ENCODE peak calls at places on chromosomes 6 and 20, in seven cellular contexts. E, S, J, N, U, M and C are unnamed samples.
A peak's percentile ranks its signal among the peaks of the same experiment; 100 is the strongest.

GRCh38 chr20:2793471-2793870 is 7.0 kb downstream of the CPXM1 start:
- DNase-seq in N (no peak), U (no peak), M (no peak), S (no peak), E (no peak), J (no peak), C (no peak)

GRCh38 chr20:25738198-25738597 is 41.5 kb upstream of the ZNF337 start:
- DNase-seq in N (no peak), M (no peak), J (peak; percentile 20), U (no peak), S (no peak), E (no peak), C (peak; percentile 36)

GRCh38 chr6:166474721-166475565 is 92.2 kb upstream of the MPC1 start:
- DNase-seq in N (no peak), E (no peak), U (no peak), M (no peak), S (no peak), J (no peak), C (no peak)

GRCh38 chr6:29465279-29465678 is 8.3 kb downstream of the OR2H1 start:
- DNase-seq in E (no peak), N (no peak), M (no peak), U (no peak), J (peak; percentile 29), S (no peak), C (no peak)

GRCh38 chr6:113596907-113597583 is 260.1 kb upstream of the MARCKS start:
- DNase-seq in N (peak; percentile 95), M (no peak), J (no peak), U (no peak), E (no peak), S (no peak), C (peak; percentile 63)

GRCh38 chr20:14951707-14952106 is 614.3 kb upstream of the FLRT3 start:
- DNase-seq in M (no peak), E (no peak), U (peak; percentile 75), N (peak; percentile 86), S (no peak), J (no peak), C (no peak)

GRCh38 chr6:23244300-23244699 is 674.9 kb downstream of the HDGFL1 start:
- DNase-seq in M (no peak), S (no peak), J (no peak), U (no peak), E (no peak), N (peak; percentile 24), C (peak; percentile 94)

GRCh38 chr6:106098383-106099234 is 12.5 kb downstream of the PRDM1 start:
- DNase-seq in U (peak; percentile 46), N (peak; percentile 83), J (peak; percentile 40), M (no peak), S (no peak), E (no peak), C (peak; percentile 89)

GRCh38 chr20:54197621-54198604 is 10.0 kb upstream of the PFDN4 start:
- DNase-seq in S (no peak), U (peak; percentile 68), E (no peak), N (no peak), J (no peak), M (no peak), C (peak; percentile 49)

GRCh38 chr6:8059129-8059528 is 5.1 kb downstream of the BLOC1S5 start:
- DNase-seq in U (no peak), E (no peak), J (no peak), N (peak; percentile 50), S (no peak), M (no peak), C (peak; percentile 63)

GRCh38 chr20:47720636-47721427 is 64.4 kb downstream of the SULF2 start:
- DNase-seq in S (no peak), M (no peak), U (peak; percentile 60), J (no peak), N (no peak), E (no peak), C (peak; percentile 12)

GRCh38 chr20:48784273-48784641 is 43.5 kb downstream of the PREX1 start:
- DNase-seq in M (no peak), J (no peak), S (no peak), U (no peak), E (no peak), N (no peak), C (no peak)

GRCh38 chr6:151058021-151058733 is 181.6 kb upstream of the AKAP12 start:
- DNase-seq in N (no peak), J (no peak), U (no peak), M (peak; percentile 34), E (no peak), S (no peak), C (no peak)

GRCh38 chr20:37179671-37180524 is 550 bp upstream of the MROH8 start:
- DNase-seq in N (peak; percentile 70), J (peak; percentile 19), E (no peak), M (no peak), S (no peak), U (peak; percentile 46), C (peak; percentile 85)

GRCh38 chr6:151493495-151494234 is at the start of gene CCDC170:
- DNase-seq in U (peak; percentile 70), N (peak; percentile 32), M (peak; percentile 83), J (no peak), S (peak; percentile 38), E (peak; percentile 56), C (no peak)

GRCh38 chr6:6131492-6132109 is 124.9 kb upstream of the NRN1 start:
- DNase-seq in J (no peak), U (peak; percentile 84), N (no peak), S (peak; percentile 31), M (no peak), E (peak; percentile 55), C (no peak)

GRCh38 chr6:139693735-139694134 is 319.3 kb upstream of the CITED2 start:
- DNase-seq in J (no peak), M (no peak), E (no peak), U (no peak), N (no peak), S (no peak), C (no peak)

GRCh38 chr6:165514621-165515020 is 148.4 kb downstream of the PDE10A start:
- DNase-seq in M (no peak), S (no peak), J (no peak), N (no peak), E (no peak), U (no peak), C (no peak)

GRCh38 chr6:4296552-4296951 is 161.2 kb upstream of the ECI2 start:
- DNase-seq in U (no peak), N (no peak), E (no peak), S (no peak), J (no peak), M (no peak), C (no peak)

GRCh38 chr6:83860347-83860731 is 850 bp downstream of the CYB5R4 start:
- DNase-seq in N (no peak), U (no peak), E (no peak), S (no peak), J (no peak), M (no peak), C (no peak)

GRCh38 chr20:35021831-35022230 is 66.2 kb downstream of the MYH7B start:
- DNase-seq in N (no peak), E (no peak), M (no peak), U (no peak), J (no peak), S (no peak), C (no peak)

GRCh38 chr6:11497881-11498280 is 39.7 kb upstream of the TMEM170B start:
- DNase-seq in E (no peak), J (no peak), M (no peak), U (no peak), S (no peak), N (no peak), C (no peak)

DNA sequence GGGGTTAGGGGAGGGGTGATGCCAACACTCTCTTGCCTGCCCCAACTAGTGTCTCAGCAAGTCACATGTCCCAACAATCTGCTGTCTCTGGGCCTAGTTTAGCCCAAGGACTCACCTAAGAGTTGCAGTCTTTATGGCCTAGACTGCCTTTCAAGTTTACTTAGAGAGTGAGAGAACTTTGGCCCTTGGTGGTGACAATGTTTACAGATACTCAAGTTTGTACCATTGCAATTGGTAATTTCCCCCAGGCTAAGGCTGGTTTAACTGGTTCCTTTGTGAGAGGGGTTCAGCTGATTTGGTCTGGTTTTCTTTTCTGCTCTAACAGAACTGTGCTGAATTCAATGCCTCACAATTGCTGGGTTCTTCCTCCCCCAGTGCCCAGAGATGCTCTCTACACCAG is 1279.9 kb upstream of the EYS start:
- DNase-seq in M (no peak), N (no peak), J (no peak), S (no peak), E (no peak), U (no peak), C (no peak)
- H3K4ac ChIP-seq in M (no peak overlapping the region), N (no peak overlapping the region), J (no peak overlapping the region), S (no peak overlapping the region), E (no peak overlapping the region), U (no peak overlapping the region), C (no peak overlapping the region)

GRCh38 chr6:43942011-43942442 is 172.0 kb downstream of the VEGFA start:
- DNase-seq in N (no peak), U (peak; percentile 75), J (no peak), M (no peak), S (no peak), E (peak; percentile 25), C (no peak)
- H4K8ac ChIP-seq in N (peak overlapping the region; percentile 12), U (no peak overlapping the region), J (no peak overlapping the region), M (no peak overlapping the region), S (no peak overlapping the region), E (no peak overlapping the region), C (no peak overlapping the region)

DNA sequence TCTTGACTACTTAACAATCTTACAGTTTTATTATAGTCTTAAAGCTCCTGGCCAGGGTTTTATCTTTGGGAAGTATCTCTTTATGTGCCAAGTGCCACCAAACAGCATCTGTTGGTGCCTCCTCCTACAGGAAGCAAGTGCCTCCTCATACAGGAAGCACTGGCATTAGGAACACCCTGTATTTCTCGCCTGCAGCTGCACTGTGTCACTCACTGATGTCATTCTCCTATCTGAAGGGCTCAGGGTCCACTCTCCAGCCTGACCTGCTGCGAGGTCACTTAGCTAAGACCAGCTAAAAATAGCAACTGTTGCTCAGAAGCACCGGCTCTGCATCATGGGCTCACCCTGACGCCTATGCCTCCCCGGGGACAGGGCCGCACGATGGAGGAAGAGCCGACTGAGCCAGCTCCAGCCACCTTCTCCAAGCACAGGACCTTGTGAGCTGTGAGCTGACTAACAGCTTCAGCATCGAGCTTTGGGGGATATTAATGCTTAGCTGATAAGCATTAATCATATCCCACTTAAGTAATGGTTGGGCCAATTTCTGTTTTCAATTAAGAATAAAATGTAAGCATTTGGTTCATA is 66.3 kb upstream of the CD93 start:
- DNase-seq in S (no peak), U (no peak), M (peak; percentile 27), N (peak; percentile 97), J (peak; percentile 33), E (peak; percentile 14), C (peak; percentile 88)
- H3K4ac ChIP-seq in S (no peak overlapping the region), U (no peak overlapping the region), M (no peak overlapping the region), N (no peak overlapping the region), J (no peak overlapping the region), E (no peak overlapping the region), C (peak overlapping the region; percentile 58)

GRCh38 chr6:158229823-158230222 is 61.7 kb downstream of the GTF2H5 start:
- DNase-seq in M (no peak), E (no peak), S (no peak), J (no peak), U (no peak), N (no peak), C (no peak)

GRCh38 chr6:158226655-158227512 is 58.7 kb downstream of the GTF2H5 start:
- DNase-seq in S (no peak), N (no peak), J (no peak), E (no peak), U (no peak), M (no peak), C (no peak)

GRCh38 chr6:158222066-158222465 is 53.9 kb downstream of the GTF2H5 start:
- DNase-seq in S (no peak), U (no peak), M (no peak), N (no peak), E (no peak), J (no peak), C (no peak)

GRCh38 chr6:158223926-158224325 is 55.8 kb downstream of the GTF2H5 start:
- DNase-seq in U (no peak), N (no peak), J (peak; percentile 49), S (no peak), M (no peak), E (no peak), C (no peak)

GRCh38 chr6:158225767-158226166 is 57.6 kb downstream of the GTF2H5 start:
- DNase-seq in M (no peak), E (no peak), J (no peak), N (no peak), U (no peak), S (no peak), C (no peak)
- H4K8ac ChIP-seq in M (no peak overlapping the region), E (no peak overlapping the region), J (no peak overlapping the region), N (no peak overlapping the region), U (no peak overlapping the region), S (no peak overlapping the region), C (no peak overlapping the region)